ENCODE peak calls at places on chromosome 6, in ten cellular contexts. Y is left lung; G is pancreas; F is OCI-LY7; C is suprapubic skin; X is neuronal stem cell; D is CD8-positive, alpha-beta T cell; M is mesendoderm; W is IMR-90; P is tibial artery. Q is an unnamed sample. For H3K4me1, the result is how much of the 10 kb centered on the place peaks cover.

GRCh38 chr6:150547511-150548222 is 52.0 kb upstream of the PLEKHG1 start:
- DNase-seq in Y (no peak), D (no peak), P (no peak), F (no peak), C (no peak), X (no peak), G (no peak), M (peak), W (no peak), Q (peak)

GRCh38 chr6:72130327-72130726 is 244.0 kb downstream of the RIMS1 start:
- DNase-seq in Y (no peak), P (no peak), W (no peak), D (no peak), F (no peak), X (no peak), G (no peak), M (no peak), C (no peak), Q (no peak)

GRCh38 chr6:159654483-159655098 is 38.5 kb downstream of the SOD2 start:
- DNase-seq in D (no peak), M (peak), G (no peak), F (peak), X (peak), P (no peak), Y (no peak), W (peak), C (no peak), Q (no peak)

GRCh38 chr6:149140137-149140909 is 177.2 kb upstream of the TAB2 start:
- DNase-seq in P (no peak), M (no peak), G (no peak), D (no peak), X (no peak), F (no peak), W (no peak), Y (peak), C (no peak), Q (no peak)

GRCh38 chr6:97040355-97040860 is 115.9 kb downstream of the KLHL32 start:
- DNase-seq in X (no peak), G (no peak), M (no peak), W (no peak), C (no peak), Y (no peak), F (no peak), P (no peak), D (no peak), Q (no peak)

GRCh38 chr6:138371720-138372119 is 6.0 kb upstream of the SMIM28 start:
- DNase-seq in D (no peak), G (no peak), Y (no peak), C (no peak), M (no peak), W (no peak), P (no peak), F (no peak), X (no peak), Q (no peak)

GRCh38 chr6:30357678-30358339 is 12.9 kb downstream of the RPP21 start:
- DNase-seq in F (peak), C (no peak), D (peak), Y (peak), M (peak), W (peak), P (no peak), X (peak), G (no peak), Q (peak)

GRCh38 chr6:16821834-16822264 is 60.6 kb upstream of the ATXN1 start:
- DNase-seq in G (peak), X (no peak), M (no peak), F (no peak), D (no peak), C (no peak), W (no peak), P (no peak), Y (no peak), Q (no peak)

GRCh38 chr6:31680841-31681671 is at the start of gene LY6G5C:
- DNase-seq in Y (peak), C (peak), P (peak), W (peak), F (peak), M (peak), X (peak), G (peak), D (peak), Q (peak)

GRCh38 chr6:112231609-112232060 is 22.7 kb downstream of the LAMA4 start:
- DNase-seq in P (no peak), Y (no peak), M (no peak), C (no peak), X (no peak), G (no peak), D (no peak), F (no peak), W (peak), Q (no peak)

DNA sequence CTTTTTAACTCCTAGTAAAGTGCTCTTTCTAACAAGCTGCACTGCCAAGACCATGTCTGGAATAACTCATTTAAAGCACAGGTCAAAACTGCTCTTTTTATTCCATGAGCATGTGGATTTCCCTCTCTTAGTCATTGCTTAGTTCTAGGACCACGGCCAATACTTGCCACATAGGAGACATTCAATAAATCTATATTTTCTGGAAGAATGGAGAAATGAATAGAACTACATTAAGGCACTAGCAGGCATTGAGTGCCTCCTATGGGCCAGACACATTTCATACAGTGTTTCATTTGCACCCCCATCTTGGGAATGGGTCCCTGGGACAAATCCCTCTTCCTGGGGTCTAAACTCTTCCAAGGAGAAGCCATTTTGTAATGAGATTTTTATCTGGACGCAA is 552.8 kb upstream of the CITED2 start:
- DNase-seq in Y (no peak), W (peak), G (no peak), C (no peak), D (no peak), X (no peak), F (no peak), M (no peak), P (no peak), Q (no peak)
- H3K4me1 ChIP-seq in Y (under half), W (under half), G (under half), C (under half), D (under half), X (under half), F (under half), M (under half), P (under half), Q (under half)

DNA sequence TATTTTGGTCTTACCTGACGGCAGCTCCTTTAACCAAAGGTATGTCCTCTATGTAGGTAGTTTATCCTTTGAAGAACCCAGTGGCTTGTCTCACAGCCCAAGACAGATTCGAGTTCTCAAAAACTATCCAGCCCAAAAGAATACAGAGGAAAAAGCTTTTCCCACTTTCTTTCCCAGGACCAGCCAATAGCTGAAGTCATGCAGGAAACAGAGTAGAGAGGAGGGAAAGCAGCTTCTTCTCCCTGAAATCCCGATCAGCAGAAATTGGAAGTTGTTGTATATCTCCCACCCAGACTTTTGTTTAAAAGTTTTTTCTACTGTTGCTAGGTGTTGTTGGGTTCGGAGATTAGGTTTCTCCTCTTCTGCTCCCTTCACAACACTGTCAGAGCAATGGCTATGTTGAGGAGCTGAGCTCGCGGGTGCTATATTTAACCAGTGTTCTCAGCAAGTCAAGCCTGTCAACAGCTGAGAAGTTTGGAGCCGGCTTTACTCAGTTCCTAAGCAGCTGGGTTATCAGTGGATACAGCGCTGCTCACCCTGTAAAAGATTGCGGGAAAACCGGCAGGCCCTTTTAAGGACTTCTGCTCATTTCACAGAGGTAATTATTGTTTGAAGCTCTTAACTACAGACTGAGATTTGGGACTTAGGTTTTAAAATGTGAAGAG is at the start of gene FILIP1:
- DNase-seq in D (no peak), C (no peak), M (peak), G (peak), P (peak), W (peak), F (no peak), Y (no peak), X (no peak), Q (peak)
- H3K4me1 ChIP-seq in D (under half), C (under half), M (under half), G (under half), P (under half), W (under half), F (under half), Y (under half), X (under half), Q (under half)

DNA sequence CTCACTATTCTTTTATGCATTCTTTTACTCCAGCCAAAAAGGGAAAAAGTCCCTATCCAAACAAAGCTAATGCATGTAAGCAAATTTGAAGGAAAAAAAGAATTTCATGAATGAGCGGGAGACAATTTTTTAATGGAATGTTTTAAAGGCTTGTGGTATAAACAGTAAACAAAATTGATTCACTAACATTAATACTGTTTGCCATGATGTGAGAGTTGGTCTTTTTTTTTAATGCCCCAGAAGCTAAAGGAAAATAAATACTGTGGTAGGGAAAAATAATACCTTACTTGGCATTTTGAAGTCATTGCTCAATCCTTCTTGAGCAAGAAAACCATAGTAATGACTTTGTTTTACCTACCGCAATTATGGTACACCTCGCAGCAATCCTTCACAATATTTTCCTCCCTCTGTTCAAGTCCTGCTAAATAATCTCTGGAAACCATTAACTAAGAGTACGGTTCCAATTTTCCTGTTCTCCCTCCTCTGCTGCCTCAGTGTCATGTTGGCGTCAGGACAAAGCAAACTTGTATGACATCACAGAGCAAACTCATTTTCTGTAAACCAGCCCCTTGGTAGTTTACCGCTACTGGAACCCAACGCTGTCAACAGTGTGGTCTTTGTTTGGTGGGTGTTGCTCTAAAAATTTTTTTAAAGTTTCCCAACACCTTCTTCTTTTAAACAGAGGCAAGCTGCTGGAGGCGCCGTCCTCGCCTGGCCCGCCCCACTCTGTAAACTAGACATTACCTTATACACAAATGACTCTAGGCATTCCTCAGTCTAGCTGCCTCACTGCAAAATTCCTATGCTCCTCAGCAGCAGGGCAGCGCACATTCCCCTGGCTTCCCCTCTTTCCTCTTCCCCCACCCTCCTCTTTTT is 78.8 kb downstream of the BACH2 start:
- DNase-seq in Y (peak), F (no peak), D (no peak), G (peak), X (no peak), C (no peak), M (no peak), W (no peak), P (no peak), Q (no peak)
- H3K4me1 ChIP-seq in Y (under half), F (half or more), D (half or more), G (under half), X (under half), C (half or more), M (under half), W (under half), P (under half), Q (under half)

GRCh38 chr6:43806041-43806757 is 36.2 kb downstream of the VEGFA start:
- DNase-seq in M (peak), D (no peak), W (no peak), Y (no peak), P (no peak), F (no peak), C (no peak), X (no peak), G (peak), Q (no peak)
- H3K4me1 ChIP-seq in M (under half), D (under half), W (under half), Y (under half), P (under half), F (under half), C (under half), X (under half), G (half or more), Q (under half)